ENCODE peak calls at places on chromosomes 12 and 14, in four cellular contexts. X is activated T-cell treated with anti-CD3 and anti-CD28 coated beads for 48 hours, L is KG1, A is cardiac muscle cell. H is an unnamed sample.

GRCh38 chr14:29403091-29403490 is 524.6 kb downstream of the PRKD1 start:
- DNase-seq in X (no peak), L (no peak), A (no peak), H (no peak)

GRCh38 chr12:17062296-17063061 is 456.5 kb upstream of the LMO3 start:
- DNase-seq in X (no peak), L (no peak), A (no peak), H (no peak)

GRCh38 chr12:126447346-126447745 is 1382.1 kb downstream of the AACS start:
- DNase-seq in X (no peak), L (no peak), A (no peak), H (no peak)

GRCh38 chr14:99258884-99259283 is 13.1 kb downstream of the BCL11B start:
- DNase-seq in X (no peak), L (no peak), A (no peak), H (no peak)

GRCh38 chr14:103528158-103528511 is 861 bp upstream of the TRMT61A start:
- DNase-seq in X (no peak), L (no peak), A (peak), H (no peak)

GRCh38 chr12:110857528-110857927 is 10.7 kb downstream of the CCDC63 start:
- DNase-seq in X (no peak), L (no peak), A (no peak), H (no peak)

GRCh38 chr14:69154779-69155178 is 1.9 kb upstream of the DCAF5 start:
- DNase-seq in X (no peak), L (no peak), A (peak), H (no peak)

GRCh38 chr12:56256326-56256960 is 1.7 kb downstream of the ANKRD52 start:
- DNase-seq in X (no peak), L (no peak), A (peak), H (no peak)

GRCh38 chr14:99026471-99026870 is 245.5 kb downstream of the BCL11B start:
- DNase-seq in X (peak), L (no peak), A (no peak), H (no peak)

GRCh38 chr12:119809023-119809422 is 68.1 kb downstream of the CIT start:
- DNase-seq in X (no peak), L (no peak), A (no peak), H (no peak)

GRCh38 chr14:71739273-71739990 is 192.8 kb upstream of the RGS6 start:
- DNase-seq in X (no peak), L (no peak), A (peak), H (no peak)

GRCh38 chr14:30330452-30330851 is 228.5 kb upstream of the G2E3 start:
- DNase-seq in X (no peak), L (no peak), A (peak), H (no peak)

GRCh38 chr12:110637869-110638441 is 24.0 kb downstream of the TCTN1 start:
- DNase-seq in X (no peak), L (no peak), A (no peak), H (no peak)

GRCh38 chr12:112020947-112021457 is 7.8 kb downstream of the ERP29 start:
- DNase-seq in X (no peak), L (no peak), A (no peak), H (no peak)

GRCh38 chr12:4276524-4277204 is 3.1 kb downstream of the CCND2 start:
- DNase-seq in X (peak), L (peak), A (peak), H (peak)

GRCh38 chr12:103667129-103667528 is 80.1 kb downstream of the STAB2 start:
- DNase-seq in X (no peak), L (no peak), A (no peak), H (no peak)

GRCh38 chr12:110780448-110780847 is 37.8 kb upstream of the PPP1CC start:
- DNase-seq in X (peak), L (no peak), A (no peak), H (no peak)

GRCh38 chr14:94575730-94576585 is 5.3 kb upstream of the SERPINA5 start:
- DNase-seq in X (no peak), L (no peak), A (peak), H (no peak)

GRCh38 chr12:120932058-120932457 is 27.9 kb upstream of the SPPL3 start:
- DNase-seq in X (no peak), L (no peak), A (no peak), H (no peak)

GRCh38 chr14:65170318-65170717 is 68.0 kb upstream of the MAX start:
- DNase-seq in X (no peak), L (no peak), A (no peak), H (no peak)

GRCh38 chr12:72256725-72257124 is 15.4 kb upstream of the TRHDE start:
- DNase-seq in X (no peak), L (no peak), A (no peak), H (no peak)

GRCh38 chr12:5620896-5621295 is 189.0 kb downstream of the NTF3 start:
- DNase-seq in X (no peak), L (no peak), A (no peak), H (no peak)

GRCh38 chr14:51869426-51870113 is 9.2 kb downstream of the GNG2 start:
- DNase-seq in X (peak), L (no peak), A (no peak), H (no peak)

GRCh38 chr12:99746538-99746937 is 99.0 kb downstream of the GARIN6 start:
- DNase-seq in X (no peak), L (no peak), A (no peak), H (no peak)

GRCh38 chr14:91585856-91586255 is 75.7 kb upstream of the PPP4R3A start:
- DNase-seq in X (no peak), L (no peak), A (no peak), H (no peak)

GRCh38 chr12:119949594-119949993 is 39.4 kb upstream of the BICDL1 start:
- DNase-seq in X (no peak), L (no peak), A (no peak), H (no peak)

GRCh38 chr14:67373347-67373746 is 13.2 kb downstream of the EIF2S1 start:
- DNase-seq in X (no peak), L (no peak), A (no peak), H (no peak)

GRCh38 chr12:124774462-124775167 is 89.0 kb downstream of the SCARB1 start:
- DNase-seq in X (peak), L (no peak), A (peak), H (peak)

GRCh38 chr14:94593376-94593748 is 12.1 kb downstream of the SERPINA5 start:
- DNase-seq in X (no peak), L (no peak), A (no peak), H (no peak)

GRCh38 chr14:75654127-75654732 is 6.4 kb downstream of the ERG28 start:
- DNase-seq in X (peak), L (peak), A (peak), H (peak)

GRCh38 chr12:47739959-47740358 is 14.7 kb upstream of the ENDOU start:
- DNase-seq in X (no peak), L (no peak), A (no peak), H (no peak)

GRCh38 chr12:68883151-68883550 is 49.8 kb downstream of the CPM start:
- DNase-seq in X (no peak), L (no peak), A (no peak), H (no peak)

GRCh38 chr14:54537651-54538050 is 27.9 kb downstream of the CGRRF1 start:
- DNase-seq in X (no peak), L (no peak), A (no peak), H (no peak)